ENCODE peak calls at places on chromosomes 4 and X, in five cellular contexts. I is SW 1271, P is Ammon's horn, D is T-helper 1 cell, V is GM12878. U is an unnamed sample.

GRCh38 chr4:150814873-150815272 is 200.2 kb downstream of the LRBA start:
- DNase-seq in I (no peak), P (no peak), D (no peak), V (no peak), U (no peak)

GRCh38 chrX:16089086-16089485 is 34.3 kb upstream of the GRPR start:
- DNase-seq in I (no peak), P (no peak), D (no peak), V (no peak), U (no peak)

GRCh38 chr4:168360271-168360670 is 41.7 kb upstream of the DDX60 start:
- DNase-seq in I (no peak), P (no peak), D (no peak), V (no peak), U (no peak)

GRCh38 chr4:38950159-38950558 is 82.0 kb downstream of the TMEM156 start:
- DNase-seq in I (no peak), P (no peak), D (no peak), V (no peak), U (no peak)

GRCh38 chr4:146975535-146975934 is 29.9 kb upstream of the TTC29 start:
- DNase-seq in I (no peak), P (no peak), D (no peak), V (no peak), U (no peak)

GRCh38 chrX:63275127-63275526 is 76.0 kb downstream of the SPIN4 start:
- DNase-seq in I (no peak), P (peak; percentile 3), D (no peak), V (peak; percentile 7), U (no peak)

GRCh38 chr4:4477391-4477790 is 64.5 kb downstream of the STX18 start:
- DNase-seq in I (no peak), P (no peak), D (no peak), V (no peak), U (no peak)

GRCh38 chr4:6601661-6602250 is 26.8 kb downstream of the MAN2B2 start:
- DNase-seq in I (no peak), P (no peak), D (no peak), V (no peak), U (no peak)

GRCh38 chrX:34918856-34919255 is 23.7 kb upstream of the FAM47B start:
- DNase-seq in I (peak; percentile 7), P (peak; percentile 1), D (no peak), V (no peak), U (no peak)

GRCh38 chr4:127622923-127623754 is 9.6 kb upstream of the INTU start:
- DNase-seq in I (no peak), P (peak; percentile 63), D (no peak), V (no peak), U (no peak)

GRCh38 chrX:148069759-148070503 is 88.8 kb downstream of the FMR1NB start:
- DNase-seq in I (no peak), P (peak; percentile 9), D (no peak), V (peak; percentile 25), U (no peak)

GRCh38 chrX:136711147-136711546 is 63.2 kb downstream of the CD40LG start:
- DNase-seq in I (peak; percentile 19), P (peak; percentile 48), D (no peak), V (no peak), U (no peak)

GRCh38 chr4:88573995-88574394 is 18.3 kb upstream of the HERC3 start:
- DNase-seq in I (peak; percentile 35), P (no peak), D (no peak), V (no peak), U (no peak)

GRCh38 chr4:52958232-52958631 is 96.1 kb downstream of the RASL11B start:
- DNase-seq in I (no peak), P (no peak), D (no peak), V (no peak), U (no peak)

GRCh38 chrX:69074726-69075125 is 90.5 kb downstream of the PJA1 start:
- DNase-seq in I (no peak), P (no peak), D (no peak), V (no peak), U (no peak)

GRCh38 chr4:161256716-161257115 is 907.1 kb downstream of the FSTL5 start:
- DNase-seq in I (no peak), P (no peak), D (no peak), V (no peak), U (no peak)

GRCh38 chr4:2390780-2391490 is 27.5 kb downstream of the ZFYVE28 start:
- DNase-seq in I (no peak), P (no peak), D (no peak), V (no peak), U (no peak)

GRCh38 chr4:92520563-92520962 is 216.8 kb downstream of the GRID2 start:
- DNase-seq in I (no peak), P (no peak), D (no peak), V (no peak), U (no peak)

GRCh38 chr4:76311896-76312331 is 5.4 kb downstream of the STBD1 start:
- DNase-seq in I (no peak), P (no peak), D (no peak), V (no peak), U (no peak)

GRCh38 chr4:42710329-42710728 is 53.4 kb upstream of the ATP8A1 start:
- DNase-seq in I (no peak), P (peak; percentile 55), D (no peak), V (no peak), U (no peak)

GRCh38 chr4:13541176-13541604 is 3.1 kb downstream of the NKX3-2 start:
- DNase-seq in I (no peak), P (no peak), D (no peak), V (no peak), U (no peak)

GRCh38 chr4:173013232-173013932 is 155.2 kb upstream of the GALNT7 start:
- DNase-seq in I (peak; percentile 9), P (peak; percentile 47), D (no peak), V (peak; percentile 9), U (no peak)

GRCh38 chrX:39260965-39261364 is 459.7 kb downstream of the MID1IP1 start:
- DNase-seq in I (no peak), P (no peak), D (no peak), V (no peak), U (no peak)

GRCh38 chr4:173041482-173041881 is 127.1 kb upstream of the GALNT7 start:
- DNase-seq in I (no peak), P (no peak), D (no peak), V (no peak), U (no peak)

GRCh38 chr4:181176306-181176705 is 1066.9 kb upstream of the TENM3 start:
- DNase-seq in I (no peak), P (no peak), D (no peak), V (no peak), U (no peak)

GRCh38 chr4:15482842-15483241 is 13.2 kb downstream of the CC2D2A start:
- DNase-seq in I (no peak), P (no peak), D (no peak), V (no peak), U (no peak)

GRCh38 chr4:109266891-109267290 is 35.6 kb downstream of the COL25A1 start:
- DNase-seq in I (no peak), P (no peak), D (no peak), V (no peak), U (no peak)

GRCh38 chr4:3830774-3831528 is 64.8 kb downstream of the ADRA2C start:
- DNase-seq in I (no peak), P (no peak), D (no peak), V (no peak), U (no peak)

GRCh38 chr4:142036795-142037583 is 400.6 kb downstream of the IL15 start:
- DNase-seq in I (peak; percentile 12), P (no peak), D (no peak), V (no peak), U (no peak)

GRCh38 chrX:38086451-38087215 is 80.3 kb downstream of the SYTL5 start:
- DNase-seq in I (no peak), P (no peak), D (no peak), V (no peak), U (no peak)

GRCh38 chr4:17500574-17500973 is 11.3 kb downstream of the QDPR start:
- DNase-seq in I (no peak), P (no peak), D (no peak), V (no peak), U (no peak)

GRCh38 chrX:136629084-136629750 is 18.7 kb upstream of the CD40LG start:
- DNase-seq in I (no peak), P (no peak), D (no peak), V (no peak), U (no peak)

GRCh38 chrX:12263211-12263610 is 124.9 kb downstream of the FRMPD4 start:
- DNase-seq in I (no peak), P (no peak), D (no peak), V (no peak), U (no peak)

GRCh38 chr4:8939887-8940742 is 68.5 kb upstream of the HMX1 start:
- DNase-seq in I (no peak), P (no peak), D (no peak), V (no peak), U (no peak)

GRCh38 chr4:42767669-42768068 is 110.8 kb upstream of the ATP8A1 start:
- DNase-seq in I (no peak), P (no peak), D (no peak), V (no peak), U (no peak)

GRCh38 chr4:48538358-48538757 is 48.3 kb downstream of the ZAR1 start:
- DNase-seq in I (no peak), P (no peak), D (no peak), V (no peak), U (no peak)

GRCh38 chr4:74451214-74451661 is 6.3 kb downstream of the AREG start:
- DNase-seq in I (peak; percentile 78), P (no peak), D (no peak), V (no peak), U (peak; percentile 56)